ENCODE peak calls at places on chromosomes 13 and 19, in four cellular contexts. E is dorsolateral prefrontal cortex, X is DND-41, Y is OCI-LY7. Q is an unnamed sample.

GRCh38 chr19:1873524-1874473 is 10.4 kb upstream of the KLF16 start:
- DNase-seq in E (peak), X (no peak), Y (no peak), Q (no peak)

GRCh38 chr19:28864577-28865042 is 348.3 kb downstream of the UQCRFS1 start:
- DNase-seq in E (no peak), X (no peak), Y (no peak), Q (no peak)

GRCh38 chr19:38360839-38361631 is 13.3 kb upstream of the PSMD8 start:
- DNase-seq in E (no peak), X (no peak), Y (no peak), Q (no peak)

GRCh38 chr13:98434060-98434459 is 142.8 kb downstream of the STK24 start:
- DNase-seq in E (no peak), X (no peak), Y (no peak), Q (no peak)

GRCh38 chr13:98293570-98294142 is 116.6 kb upstream of the RNF113B start:
- DNase-seq in E (no peak), X (no peak), Y (no peak), Q (no peak)

GRCh38 chr19:14410775-14411134 is 8.4 kb downstream of the DDX39A start:
- DNase-seq in E (no peak), X (no peak), Y (no peak), Q (no peak)

GRCh38 chr13:109145631-109146030 is 516.2 kb downstream of the MYO16 start:
- DNase-seq in E (no peak), X (peak), Y (peak), Q (no peak)

GRCh38 chr19:32814046-32814445 is 55.5 kb downstream of the SLC7A9 start:
- DNase-seq in E (no peak), X (no peak), Y (no peak), Q (no peak)

GRCh38 chr13:47326061-47326460 is 429.2 kb upstream of the HTR2A start:
- DNase-seq in E (no peak), X (no peak), Y (no peak), Q (no peak)

GRCh38 chr13:57823704-57824103 is 192.2 kb downstream of the PCDH17 start:
- DNase-seq in E (no peak), X (no peak), Y (no peak), Q (no peak)

GRCh38 chr13:110869231-110869804 is 45.6 kb downstream of the ANKRD10 start:
- DNase-seq in E (no peak), X (no peak), Y (no peak), Q (no peak)

GRCh38 chr13:30108216-30108912 is 199.0 kb downstream of the KATNAL1 start:
- DNase-seq in E (no peak), X (no peak), Y (no peak), Q (no peak)

GRCh38 chr13:78596701-78597550 is 6.4 kb downstream of the POU4F1 start:
- DNase-seq in E (no peak), X (no peak), Y (no peak), Q (no peak)

GRCh38 chr19:50909240-50910070 is 1.7 kb downstream of the KLK4 start:
- DNase-seq in E (no peak), X (peak), Y (peak), Q (no peak)

GRCh38 chr19:32675720-32676185 is at the start of gene RGS9BP:
- DNase-seq in E (peak), X (peak), Y (no peak), Q (peak)

GRCh38 chr19:51469162-51469561 is 9.2 kb upstream of the CEACAM18 start:
- DNase-seq in E (no peak), X (no peak), Y (no peak), Q (no peak)

GRCh38 chr13:99347911-99348451 is 40.8 kb upstream of the GPR183 start:
- DNase-seq in E (peak), X (no peak), Y (no peak), Q (no peak)

GRCh38 chr19:45676851-45677263 is 8.8 kb downstream of the GIPR start:
- DNase-seq in E (no peak), X (no peak), Y (peak), Q (peak)

GRCh38 chr13:29516880-29517279 is 78.6 kb downstream of the SLC7A1 start:
- DNase-seq in E (no peak), X (no peak), Y (no peak), Q (no peak)

GRCh38 chr13:87698268-87698667 is 27.1 kb downstream of the SLITRK5 start:
- DNase-seq in E (no peak), X (no peak), Y (no peak), Q (no peak)

GRCh38 chr13:73733691-73734090 is 400.5 kb downstream of the KLF12 start:
- DNase-seq in E (no peak), X (no peak), Y (no peak), Q (no peak)

GRCh38 chr19:10617409-10618121 is 7.8 kb upstream of the SLC44A2 start:
- DNase-seq in E (no peak), X (no peak), Y (no peak), Q (no peak)

GRCh38 chr19:39409886-39410619 is 2.4 kb upstream of the PLEKHG2 start:
- DNase-seq in E (peak), X (peak), Y (peak), Q (peak)

GRCh38 chr19:51511353-51511752 is 9.8 kb upstream of the SIGLEC12 start:
- DNase-seq in E (no peak), X (peak), Y (peak), Q (no peak)

GRCh38 chr13:50355797-50356196 is 340.6 kb downstream of the KCNRG start:
- DNase-seq in E (no peak), X (no peak), Y (no peak), Q (no peak)

GRCh38 chr19:6239871-6240676 is 39.7 kb downstream of the MLLT1 start:
- DNase-seq in E (no peak), X (no peak), Y (no peak), Q (no peak)
- H3K27ac ChIP-seq in E (peak), X (no peak), Y (no peak), Q (no peak)

GRCh38 chr13:91576590-91576989 is 178.2 kb downstream of the GPC5 start:
- DNase-seq in E (no peak), X (no peak), Y (peak), Q (no peak)
- TF ChIP-seq CTCF in E (peak), X (peak), Y (no peak), Q (no peak)

DNA sequence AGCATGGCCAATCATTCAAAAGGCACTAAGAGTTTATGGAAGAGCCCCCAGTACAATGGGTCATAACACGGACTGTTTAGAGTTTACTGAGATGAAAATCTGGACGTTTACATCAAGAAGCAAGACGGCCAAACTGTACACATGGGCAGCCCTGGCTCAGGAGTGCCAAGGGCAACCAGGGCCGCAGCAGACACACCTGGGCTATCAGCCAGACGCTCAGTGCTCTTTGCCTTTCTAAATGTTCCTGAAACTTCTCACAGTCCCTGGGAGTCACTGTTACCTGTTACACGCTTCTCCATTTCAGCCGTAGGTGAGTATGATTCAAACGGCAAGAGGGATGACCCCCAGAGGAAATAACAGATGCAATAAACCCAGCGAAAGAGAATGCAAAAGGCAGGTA is 64.5 kb downstream of the ABCC4 start:
- DNase-seq in E (no peak), X (no peak), Y (no peak), Q (no peak)
- H3K27ac ChIP-seq in E (no peak), X (no peak), Y (peak), Q (no peak)

GRCh38 chr19:34418300-34418699 is 9.9 kb upstream of the UBA2 start:
- DNase-seq in E (no peak), X (no peak), Y (no peak), Q (no peak)

GRCh38 chr19:34411216-34411615 is 7.0 kb downstream of the PDCD2L start:
- DNase-seq in E (peak), X (no peak), Y (no peak), Q (no peak)

GRCh38 chr19:34416021-34416545 is 11.9 kb downstream of the PDCD2L start:
- DNase-seq in E (no peak), X (no peak), Y (no peak), Q (no peak)
- TF ChIP-seq CTCF in E (no peak), X (no peak), Y (no peak), Q (no peak)

DNA sequence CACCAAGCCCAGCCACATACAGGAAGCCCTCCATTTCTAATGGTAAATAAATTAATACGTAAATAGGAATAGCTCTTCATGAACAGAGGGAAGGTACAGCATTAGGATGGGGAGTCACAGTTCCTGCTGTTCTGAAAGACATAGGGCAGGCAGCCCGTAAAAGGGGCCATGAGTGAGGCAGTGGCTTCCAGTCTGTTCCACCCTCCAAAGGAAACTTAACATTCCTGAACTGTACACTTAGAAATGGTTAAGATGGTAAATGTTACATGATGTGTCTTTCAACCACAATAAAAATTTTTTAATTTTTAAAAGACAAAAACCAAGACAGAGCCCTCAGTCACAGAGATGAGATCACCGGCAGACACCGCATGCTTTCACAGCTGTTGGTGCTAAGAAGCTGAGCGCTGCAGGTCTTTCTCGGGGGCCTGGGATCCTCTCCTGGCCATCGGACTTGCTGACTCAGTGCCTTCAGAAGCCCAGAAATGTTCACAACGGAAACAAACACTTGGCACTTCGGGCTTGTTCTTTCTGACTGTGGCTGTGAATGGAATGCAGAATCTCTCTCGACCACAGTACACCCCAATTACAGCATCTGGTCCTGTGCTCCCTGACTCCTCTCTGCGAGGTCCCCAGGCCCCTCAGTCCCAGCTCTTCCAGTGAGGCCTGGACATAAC is 36.4 kb downstream of the EPS15L1 start:
- DNase-seq in E (peak), X (no peak), Y (no peak), Q (no peak)
- H3K27ac ChIP-seq in E (peak), X (no peak), Y (peak), Q (no peak)

DNA sequence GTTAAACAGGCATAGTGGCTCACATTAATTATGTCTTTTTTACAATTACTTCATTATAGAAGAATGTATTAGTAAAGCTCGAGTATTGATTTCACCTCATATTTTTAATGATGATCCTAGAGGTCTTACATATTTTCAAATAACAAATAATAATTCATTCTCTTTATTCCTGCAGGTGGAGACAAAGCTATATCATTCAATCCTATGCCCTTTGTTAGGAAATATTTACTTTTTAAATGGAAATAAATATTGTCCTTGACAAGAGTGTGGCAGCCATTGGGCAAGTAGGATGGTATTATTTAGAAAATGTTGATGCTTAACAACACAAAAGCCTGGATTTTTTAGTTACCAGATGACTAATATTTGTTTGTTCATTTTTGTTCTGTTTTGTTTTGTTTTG is 127.6 kb downstream of the COG6 start:
- DNase-seq in E (no peak), X (no peak), Y (peak), Q (no peak)
- TF ChIP-seq CTCF in E (no peak), X (no peak), Y (peak), Q (no peak)

GRCh38 chr13:100536643-100537180 is 51.9 kb downstream of the GGACT start:
- DNase-seq in E (no peak), X (no peak), Y (no peak), Q (no peak)

GRCh38 chr13:100534911-100535310 is 53.7 kb downstream of the GGACT start:
- DNase-seq in E (no peak), X (no peak), Y (no peak), Q (no peak)

GRCh38 chr13:100537951-100538462 is 50.6 kb downstream of the GGACT start:
- DNase-seq in E (no peak), X (no peak), Y (no peak), Q (no peak)

GRCh38 chr13:100535401-100536135 is 53.0 kb downstream of the GGACT start:
- DNase-seq in E (no peak), X (no peak), Y (no peak), Q (no peak)

DNA sequence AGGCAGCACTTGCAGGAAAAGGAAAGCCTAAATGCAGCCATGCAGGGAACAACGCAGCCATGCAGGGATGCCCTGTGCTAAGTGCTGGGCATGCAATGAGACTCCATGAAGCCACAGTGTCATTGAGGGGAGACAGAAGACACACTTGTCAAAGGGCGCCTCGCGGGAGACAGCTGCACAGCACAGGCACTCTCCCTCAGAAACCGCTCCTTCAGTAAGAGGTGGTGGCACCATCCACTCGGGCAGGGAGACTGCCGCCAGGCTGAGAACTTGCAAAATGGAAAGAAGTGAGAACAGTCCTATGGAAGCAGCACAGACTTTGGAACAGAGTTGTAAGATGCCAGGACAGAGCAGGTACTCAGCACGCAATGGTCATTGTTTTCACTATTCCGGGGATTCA is 51.1 kb downstream of the GGACT start:
- DNase-seq in E (no peak), X (no peak), Y (no peak), Q (no peak)
- H3K27ac ChIP-seq in E (no peak), X (no peak), Y (no peak), Q (no peak)

Q was measured in CD4-positive, alpha-beta T cell.